ENCODE peak calls at places on chromosomes 4 and X, in eight cellular contexts. M, H, Q, N, S, U, E and T are unnamed samples. For H3K4me1, the result is how much of the 10 kb centered on the place peaks cover.

GRCh38 chrX:151725338-151725614 is 9.3 kb upstream of the CNGA2 start:
- DNase-seq in U (no peak), Q (no peak), M (no peak), N (no peak), S (peak), H (no peak), E (no peak), T (no peak)

GRCh38 chrX:31356501-31357263 is 284.8 kb upstream of the FTHL17 start:
- DNase-seq in U (no peak), Q (no peak), M (no peak), E (no peak), S (no peak), N (no peak), H (no peak), T (no peak)

GRCh38 chr4:25307596-25307995 is 5.0 kb upstream of the ZCCHC4 start:
- DNase-seq in N (no peak), Q (no peak), M (no peak), U (no peak), H (no peak), E (no peak), S (no peak), T (no peak)

GRCh38 chr4:73869130-73870055 is at the start of gene CXCL1:
- DNase-seq in S (peak), U (peak), E (no peak), N (peak), M (peak), H (peak), Q (peak), T (peak)

GRCh38 chr4:31923634-31924033 is 1203.5 kb downstream of the PCDH7 start:
- DNase-seq in S (no peak), N (no peak), H (no peak), Q (no peak), U (no peak), E (no peak), M (no peak), T (no peak)

GRCh38 chrX:102720237-102721168 is at the start of gene GPRASP3:
- DNase-seq in M (peak), S (peak), N (peak), U (peak), E (no peak), Q (peak), H (peak), T (peak)

GRCh38 chr4:20428410-20429160 is 176.9 kb downstream of the SLIT2 start:
- DNase-seq in H (no peak), N (peak), U (no peak), E (no peak), S (no peak), M (no peak), Q (no peak), T (no peak)

GRCh38 chr4:39750216-39750615 is 52.3 kb downstream of the UBE2K start:
- DNase-seq in Q (no peak), H (no peak), M (no peak), S (no peak), N (no peak), U (no peak), E (no peak), T (no peak)

GRCh38 chr4:13657016-13657415 is 29.5 kb upstream of the BOD1L1 start:
- DNase-seq in U (no peak), N (no peak), M (no peak), H (no peak), E (no peak), S (no peak), Q (no peak), T (no peak)

GRCh38 chrX:134548257-134548732 is 88.3 kb downstream of the HPRT1 start:
- DNase-seq in Q (no peak), U (no peak), M (no peak), S (no peak), N (peak), H (peak), E (no peak), T (no peak)

GRCh38 chrX:17443546-17443945 is 68.5 kb downstream of the NHS start:
- DNase-seq in M (no peak), H (no peak), S (no peak), N (peak), Q (no peak), U (no peak), E (no peak), T (no peak)

GRCh38 chr4:128720270-128720669 is 89.2 kb upstream of the JADE1 start:
- DNase-seq in E (no peak), S (no peak), H (no peak), U (no peak), Q (no peak), N (no peak), M (no peak), T (no peak)

GRCh38 chr4:128715616-128716015 is 93.9 kb upstream of the JADE1 start:
- DNase-seq in S (no peak), U (no peak), N (peak), H (no peak), E (no peak), Q (no peak), M (no peak), T (no peak)

GRCh38 chr4:128718793-128719192 is 90.7 kb upstream of the JADE1 start:
- DNase-seq in N (peak), H (no peak), U (no peak), E (no peak), Q (no peak), M (no peak), S (no peak), T (no peak)

GRCh38 chr4:128711361-128711760 is 98.1 kb upstream of the JADE1 start:
- DNase-seq in M (no peak), Q (no peak), E (no peak), H (peak), S (no peak), N (no peak), U (no peak), T (no peak)

GRCh38 chr4:128716325-128716724 is 93.2 kb upstream of the JADE1 start:
- DNase-seq in U (no peak), N (no peak), H (no peak), Q (no peak), E (no peak), S (no peak), M (no peak), T (no peak)
- H3K4me3 ChIP-seq in U (no peak), N (no peak), H (no peak), Q (no peak), E (no peak), S (no peak), M (no peak), T (no peak)

DNA sequence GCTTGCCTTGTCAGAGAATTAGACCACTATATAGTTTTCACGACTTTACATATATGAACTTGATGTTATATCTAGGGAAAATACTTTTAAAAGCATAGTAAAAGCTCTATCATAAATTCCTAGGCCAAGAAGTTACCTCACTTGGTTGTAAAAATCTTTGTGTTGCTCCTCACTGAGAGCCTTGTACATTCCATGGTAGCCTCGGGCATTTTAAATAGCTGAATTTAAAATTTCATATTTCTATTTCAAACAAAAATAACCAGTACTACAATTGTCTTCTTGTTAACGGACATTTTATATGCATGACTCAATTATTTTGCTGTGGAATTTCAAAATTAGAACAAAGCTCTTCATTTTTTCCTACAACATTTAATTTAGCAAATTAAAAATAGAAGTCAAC is 107.6 kb downstream of the MID1 start:
- DNase-seq in N (no peak), E (no peak), S (no peak), H (no peak), U (no peak), M (no peak), Q (no peak), T (no peak)
- H3K27ac ChIP-seq in N (no peak), E (no peak), S (no peak), H (no peak), U (no peak), M (no peak), Q (no peak), T (no peak)

GRCh38 chr4:112284662-112285411 is 867 bp downstream of the TIFA start:
- DNase-seq in Q (no peak), N (peak), M (peak), S (no peak), U (no peak), H (peak), E (no peak), T (no peak)

GRCh38 chr4:112287258-112287873 is 1.7 kb upstream of the TIFA start:
- DNase-seq in N (no peak), U (no peak), H (no peak), M (no peak), E (no peak), Q (no peak), S (no peak), T (no peak)

GRCh38 chr4:112289407-112290253 is 3.9 kb upstream of the TIFA start:
- DNase-seq in N (no peak), Q (no peak), S (no peak), U (no peak), M (no peak), H (no peak), E (no peak), T (no peak)

GRCh38 chr4:112290341-112290740 is 4.6 kb upstream of the TIFA start:
- DNase-seq in H (no peak), M (no peak), U (no peak), N (no peak), Q (no peak), S (no peak), E (no peak), T (no peak)

GRCh38 chr4:112288455-112288854 is 2.8 kb upstream of the TIFA start:
- DNase-seq in Q (no peak), U (no peak), H (no peak), E (no peak), N (no peak), M (no peak), S (no peak), T (no peak)
- H3K4me1 ChIP-seq in Q (under half), U (under half), H (under half), E (under half), N (under half), M (under half), S (under half), T (under half)

DNA sequence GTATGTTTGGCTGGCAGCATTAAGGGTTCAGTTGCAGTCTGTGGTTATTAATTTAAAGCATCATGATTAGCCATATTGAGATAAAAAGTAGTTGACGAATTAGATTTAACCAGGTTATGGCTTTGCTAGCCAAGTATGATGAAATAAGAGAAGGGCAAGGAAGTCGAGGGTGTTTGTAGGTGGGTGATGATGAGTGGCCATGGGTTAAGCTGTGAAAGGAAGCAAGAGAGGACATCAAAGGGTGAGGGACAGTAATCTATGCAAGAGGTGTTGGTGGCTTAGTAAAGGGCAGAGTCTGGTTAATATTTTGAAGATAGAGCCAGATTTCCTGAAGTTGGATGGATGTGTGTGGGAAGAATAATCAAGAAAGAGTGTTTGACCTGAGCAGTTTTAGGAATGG is 44.5 kb downstream of the STIM2 start:
- DNase-seq in Q (no peak), S (no peak), M (no peak), H (no peak), N (no peak), U (no peak), E (no peak), T (no peak)
- H3K4me3 ChIP-seq in Q (no peak), S (no peak), M (no peak), H (no peak), N (no peak), U (no peak), E (no peak), T (no peak)

DNA sequence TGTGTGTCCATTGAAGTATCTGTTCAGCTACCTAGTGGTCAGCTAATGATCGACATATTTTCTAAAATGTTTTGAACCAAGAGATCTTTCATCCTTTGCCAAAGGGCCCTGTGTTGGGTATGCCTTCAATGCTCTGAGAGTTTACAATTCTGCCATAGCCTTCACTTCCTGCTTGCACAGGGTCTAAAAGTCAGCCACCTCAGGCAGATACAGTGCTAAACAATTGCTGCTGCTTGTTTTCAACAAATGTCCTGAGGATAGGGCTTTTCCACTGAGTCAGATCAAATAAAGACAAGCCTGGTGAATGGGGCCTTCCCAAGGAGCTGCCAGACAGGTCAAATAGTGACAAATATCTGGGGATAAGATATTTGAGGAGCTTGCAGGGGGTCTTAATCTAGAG is 16.7 kb downstream of the AMMECR1 start:
- DNase-seq in S (no peak), U (no peak), H (no peak), M (no peak), E (no peak), Q (no peak), N (no peak), T (no peak)
- H3K27ac ChIP-seq in S (no peak), U (no peak), H (no peak), M (no peak), E (no peak), Q (no peak), N (no peak), T (no peak)

GRCh38 chrX:11185861-11186260 is 74.7 kb downstream of the HCCS start:
- DNase-seq in S (no peak), M (no peak), N (no peak), Q (no peak), H (no peak), E (no peak), U (no peak), T (no peak)

GRCh38 chrX:11190745-11191510 is 79.8 kb downstream of the HCCS start:
- DNase-seq in M (no peak), E (no peak), U (no peak), S (no peak), N (no peak), Q (no peak), H (no peak), T (no peak)

GRCh38 chrX:11187001-11187400 is 75.9 kb downstream of the HCCS start:
- DNase-seq in H (no peak), E (no peak), U (no peak), S (no peak), Q (no peak), N (no peak), M (no peak), T (no peak)

GRCh38 chrX:11188664-11189063 is 77.5 kb downstream of the HCCS start:
- DNase-seq in E (no peak), M (no peak), U (no peak), S (no peak), Q (no peak), N (peak), H (no peak), T (no peak)

DNA sequence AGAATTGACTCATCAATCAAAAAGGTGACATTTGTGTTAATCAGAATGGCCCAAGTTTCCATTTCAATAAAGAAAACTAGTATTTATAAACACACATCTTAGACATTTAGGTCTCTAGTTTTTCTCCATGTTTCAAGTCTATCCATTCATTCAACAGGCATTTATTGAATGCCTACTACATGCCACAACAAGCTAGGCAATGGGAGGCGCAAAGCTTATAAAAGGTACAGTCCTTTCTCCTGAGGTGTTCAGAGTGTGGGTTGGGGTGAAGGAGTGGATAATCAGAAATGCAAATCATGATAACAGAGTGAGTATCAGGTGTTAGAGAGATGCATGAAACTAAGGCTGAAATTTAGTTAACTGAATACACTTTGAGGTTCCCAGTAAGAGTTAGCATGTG is 78.0 kb downstream of the HCCS start:
- DNase-seq in N (no peak), H (no peak), M (no peak), S (no peak), Q (no peak), U (no peak), E (no peak), T (no peak)
- H3K4me1 ChIP-seq in N (under half), H (under half), M (under half), S (under half), Q (under half), U (under half), E (under half), T (under half)